ENCODE peak calls at places on chromosomes 13 and 19, in ten cellular contexts. Z, M, P, E, B, C, V, U, G and D are unnamed samples.

GRCh38 chr19:16860118-16860517 is 28.7 kb upstream of the F2RL3 start:
- DNase-seq in Z (no peak), M (no peak), V (no peak), C (no peak), G (no peak), B (no peak), U (no peak), E (no peak), P (no peak), D (no peak)

GRCh38 chr13:79548886-79549285 is 67.9 kb downstream of the NDFIP2 start:
- DNase-seq in U (no peak), Z (no peak), G (no peak), E (peak; percentile 11), C (no peak), P (no peak), B (peak; percentile 7), V (no peak), M (no peak), D (no peak)

GRCh38 chr13:99496322-99497142 is 4.7 kb upstream of the TM9SF2 start:
- DNase-seq in E (peak; percentile 15), G (no peak), Z (peak; percentile 80), B (peak; percentile 84), P (peak; percentile 20), M (peak; percentile 74), V (no peak), C (peak; percentile 74), U (peak; percentile 76), D (no peak)

GRCh38 chr13:48006396-48006795 is 5.3 kb upstream of the SUCLA2 start:
- DNase-seq in U (no peak), G (no peak), P (no peak), C (no peak), Z (no peak), E (no peak), M (no peak), V (no peak), B (no peak), D (no peak)

GRCh38 chr19:20840371-20840770 is 64.3 kb downstream of the ZNF66 start:
- DNase-seq in U (no peak), G (no peak), P (no peak), M (no peak), V (no peak), E (no peak), B (no peak), Z (no peak), C (no peak), D (no peak)

GRCh38 chr13:85709072-85709471 is 90.1 kb downstream of the SLITRK6 start:
- DNase-seq in E (peak; percentile 41), G (no peak), U (no peak), Z (no peak), C (no peak), M (no peak), P (no peak), B (peak; percentile 42), V (no peak), D (no peak)

GRCh38 chr19:39515551-39516191 is 732 bp downstream of the SELENOV start:
- DNase-seq in B (no peak), V (no peak), U (no peak), P (peak; percentile 28), M (no peak), G (no peak), Z (no peak), E (no peak), C (no peak), D (no peak)

GRCh38 chr19:46542428-46543230 is 47.0 kb upstream of the PNMA8B start:
- DNase-seq in E (peak; percentile 87), C (peak; percentile 89), P (peak; percentile 94), M (peak; percentile 95), U (peak; percentile 91), V (peak; percentile 98), B (peak; percentile 94), Z (peak; percentile 94), G (no peak), D (peak; percentile 91)

GRCh38 chr13:43132911-43133310 is 109.5 kb downstream of the DNAJC15 start:
- DNase-seq in Z (no peak), P (no peak), G (no peak), V (no peak), U (no peak), C (no peak), B (no peak), M (no peak), E (no peak), D (no peak)

GRCh38 chr19:38592940-38593339 is 24.8 kb downstream of the MAP4K1 start:
- DNase-seq in G (no peak), E (no peak), P (no peak), U (no peak), C (no peak), M (no peak), B (no peak), Z (no peak), V (no peak), D (no peak)

GRCh38 chr13:41029629-41030028 is 10.5 kb upstream of the ELF1 start:
- DNase-seq in C (no peak), G (no peak), V (no peak), E (no peak), B (no peak), M (no peak), Z (no peak), P (no peak), U (no peak), D (no peak)

GRCh38 chr13:52173373-52173772 is 14.0 kb upstream of the NEK3 start:
- DNase-seq in M (no peak), U (no peak), E (no peak), V (no peak), P (no peak), B (no peak), G (no peak), C (no peak), Z (no peak), D (no peak)

DNA sequence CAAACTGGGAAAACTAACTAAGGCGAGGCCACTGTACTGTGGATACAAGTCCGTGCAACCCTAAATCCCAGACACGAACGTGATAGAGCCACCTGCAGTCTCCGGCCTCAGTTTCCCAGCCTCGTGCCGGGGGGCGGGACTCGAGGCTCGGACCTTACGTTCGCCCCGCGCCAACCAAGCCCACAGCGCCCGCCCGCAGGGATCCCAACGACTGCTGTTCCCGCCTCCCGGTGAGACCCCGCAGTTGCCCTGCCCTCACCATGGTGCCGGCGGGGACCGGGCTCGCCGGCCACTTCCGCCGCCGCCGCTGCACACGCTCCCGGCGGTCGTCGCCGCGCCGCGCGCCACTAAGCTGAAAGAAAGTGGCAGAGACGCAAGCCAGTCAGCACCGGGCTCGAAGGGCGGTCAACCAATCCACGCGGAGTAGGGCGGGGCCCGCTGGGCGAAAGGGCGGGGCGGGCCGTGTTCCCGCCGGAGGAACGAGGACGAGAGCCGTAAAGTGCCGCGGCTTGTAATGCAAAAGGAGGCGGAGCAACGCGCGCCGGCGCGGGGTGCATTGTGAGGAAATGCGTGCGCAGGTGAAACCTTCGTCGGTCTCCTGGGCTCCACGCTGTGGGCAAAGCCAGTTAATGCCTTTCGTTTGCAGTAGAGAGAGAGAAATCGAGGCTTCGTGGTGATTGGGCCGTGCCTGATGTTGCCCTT is at the start of gene LSM4:
- DNase-seq in P (peak; percentile 99), C (peak; percentile 98), M (peak; percentile 99), E (peak; percentile 95), U (peak; percentile 100), Z (peak; percentile 97), G (peak; percentile 98), B (peak; percentile 97), V (peak; percentile 97), D (peak; percentile 98)
- TF ChIP-seq POLR2A in P (peak; percentile 74), C (peak; percentile 85), M (peak; percentile 95), E (peak; percentile 54), U (peak; percentile 93), Z (no peak), G (peak; percentile 88), B (peak; percentile 62), V (peak; percentile 39), D (peak; percentile 53)

GRCh38 chr13:106535552-106536243 is at the start of gene EFNB2:
- DNase-seq in U (peak; percentile 93), G (peak; percentile 93), Z (peak; percentile 71), M (peak; percentile 83), P (peak; percentile 89), V (peak; percentile 69), C (peak; percentile 91), B (peak; percentile 83), E (peak; percentile 88), D (peak; percentile 83)
- TF ChIP-seq POLR2A in U (peak; percentile 62), G (no peak), Z (no peak), M (peak; percentile 91), P (peak; percentile 21), V (peak; percentile 92), C (peak; percentile 75), B (peak; percentile 40), E (peak; percentile 97), D (no peak)

DNA sequence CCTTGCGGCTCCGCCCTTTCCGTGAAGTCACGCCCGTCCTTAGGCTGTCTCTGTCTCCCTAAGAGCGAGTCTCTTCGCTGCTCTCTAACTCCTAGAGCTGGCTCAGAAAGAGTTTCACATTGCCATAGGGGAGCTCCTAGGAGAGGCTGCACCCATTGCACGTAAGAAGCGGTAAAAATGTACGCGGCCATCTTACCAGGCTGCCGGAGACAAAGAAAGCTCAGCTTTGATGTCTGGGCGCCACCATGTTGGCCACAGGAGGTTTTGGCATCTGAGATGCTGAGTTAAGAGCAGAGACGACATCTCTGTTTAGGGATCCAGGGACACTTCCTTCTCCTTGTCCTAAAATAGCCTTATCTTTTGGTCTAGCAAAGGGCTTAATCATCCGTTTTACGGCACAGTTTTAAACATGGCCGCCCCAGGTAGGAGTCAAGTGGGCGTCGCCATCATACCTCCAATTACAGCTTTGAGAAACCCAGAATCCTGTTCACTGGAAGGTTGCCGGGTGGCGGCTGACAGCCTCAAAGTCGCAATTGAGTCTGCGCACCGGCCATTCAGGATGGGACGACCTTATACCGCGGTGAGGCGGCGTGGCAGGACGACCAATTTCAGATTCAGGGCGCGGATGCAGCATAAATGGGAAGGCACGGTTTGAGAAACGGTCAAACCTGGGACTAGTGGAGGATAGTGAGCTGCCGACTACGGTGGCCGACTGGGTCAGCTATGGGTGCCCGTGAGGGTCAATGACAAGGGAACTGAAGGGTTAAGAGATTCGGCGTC is at the start of gene ZNF793:
- DNase-seq in U (peak; percentile 81), Z (peak; percentile 66), E (peak; percentile 54), V (peak; percentile 42), M (peak; percentile 80), G (peak; percentile 29), P (peak; percentile 78), B (peak; percentile 21), C (peak; percentile 82), D (peak; percentile 82)
- TF ChIP-seq POLR2A in U (peak; percentile 19), Z (no peak), E (no peak), V (no peak), M (no peak), G (peak; percentile 49), P (peak; percentile 48), B (no peak), C (peak; percentile 51), D (peak; percentile 18)

DNA sequence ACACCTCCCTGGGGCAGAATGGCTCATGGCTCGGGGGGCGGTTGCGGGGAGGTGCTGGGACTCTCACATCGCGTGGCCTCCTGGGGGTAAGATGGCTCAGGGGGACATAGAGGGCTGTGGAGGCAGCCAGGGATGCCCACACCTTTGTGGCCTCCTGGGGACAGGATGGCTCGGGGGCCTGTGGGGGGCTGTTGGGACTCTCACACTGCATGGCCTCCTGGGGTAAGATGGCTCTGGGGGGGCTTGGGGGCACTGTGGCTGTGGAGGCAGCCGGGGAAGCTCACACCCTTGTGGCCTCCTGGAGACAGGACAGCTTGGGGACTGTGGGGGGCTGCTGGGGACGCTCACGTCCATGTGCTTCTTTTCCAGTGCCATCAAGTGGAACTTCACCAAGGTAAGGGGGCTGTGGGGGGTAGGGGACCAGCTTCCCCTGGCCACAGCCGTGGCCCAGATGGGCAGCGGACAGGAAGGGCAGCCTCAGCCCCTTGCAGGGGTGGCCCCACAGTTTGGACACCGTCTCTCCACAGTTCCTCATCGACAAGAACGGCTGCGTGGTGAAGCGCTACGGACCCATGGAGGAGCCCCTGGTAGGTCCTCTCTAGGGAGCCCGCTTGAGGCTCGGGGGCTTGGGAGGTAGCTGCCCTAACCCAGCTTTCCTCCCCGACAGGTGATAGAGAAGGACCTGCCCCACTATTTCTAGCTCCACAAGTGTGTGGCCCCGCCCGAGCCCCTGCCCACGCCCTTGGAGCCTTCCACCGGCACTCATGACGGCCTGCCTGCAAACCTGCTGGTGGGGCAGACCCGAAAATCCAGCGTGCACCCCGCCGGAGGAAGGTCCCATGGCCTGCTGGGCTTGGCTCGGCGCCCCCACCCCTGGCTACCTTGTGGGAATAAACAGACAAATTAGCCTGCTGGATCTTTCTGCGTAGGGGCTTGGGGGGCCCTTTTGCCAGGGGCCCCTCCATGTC is 2.4 kb downstream of the GPX4 start:
- DNase-seq in G (no peak), M (no peak), U (no peak), Z (no peak), P (no peak), V (no peak), C (peak; percentile 52), B (no peak), E (no peak), D (no peak)
- TF ChIP-seq POLR2A in G (no peak), M (no peak), U (no peak), Z (no peak), P (no peak), V (no peak), C (no peak), B (no peak), E (no peak), D (no peak)